ENCODE peak calls at places on chromosomes 2 and 18, in seven cellular contexts. X is NCI-H510A treated with DMSO at 0.1 percent for 48 hours; V is GM04504; P is AG09309; E is iris pigment epithelial cell; T is fibroblast of lung; Q is stimulated activated CD4-positive, alpha-beta T cell treated with anti-CD3 and anti-CD28 coated beads, Interleukin-12 subunit alpha, Interleukin-12 subunit beta, amount 100 ng/mL, for 48 hours. S is an unnamed sample.

GRCh38 chr2:84735383-84735782 is 145.5 kb downstream of the TRABD2A start:
- DNase-seq in E (peak), V (no peak), Q (no peak), P (no peak), X (no peak), T (no peak), S (no peak)

GRCh38 chr18:75025573-75025972 is 183.4 kb downstream of the PTGR3 start:
- DNase-seq in X (no peak), Q (no peak), P (no peak), E (no peak), T (no peak), V (no peak), S (no peak)

GRCh38 chr2:203396667-203397066 is 68.5 kb downstream of the ABI2 start:
- DNase-seq in P (no peak), X (no peak), T (no peak), Q (no peak), E (no peak), V (no peak), S (no peak)

GRCh38 chr18:75475228-75475627 is 47.7 kb upstream of the SMIM21 start:
- DNase-seq in P (peak), Q (no peak), X (no peak), E (peak), V (peak), T (peak), S (no peak)

GRCh38 chr2:160054984-160055725 is 7.3 kb downstream of the PLA2R1 start:
- DNase-seq in P (no peak), Q (no peak), V (peak), E (no peak), X (no peak), T (peak), S (no peak)

GRCh38 chr2:153963247-153963646 is 91.5 kb downstream of the GALNT13 start:
- DNase-seq in E (no peak), P (no peak), Q (no peak), V (no peak), T (peak), X (no peak), S (no peak)

GRCh38 chr2:70420740-70421139 is 118.9 kb upstream of the FAM136A start:
- DNase-seq in T (no peak), P (no peak), V (no peak), E (no peak), X (no peak), Q (no peak), S (no peak)

GRCh38 chr18:3998698-3999333 is 456.3 kb downstream of the DLGAP1 start:
- DNase-seq in X (peak), P (peak), Q (no peak), T (peak), E (peak), V (peak), S (no peak)

GRCh38 chr18:10134204-10134603 is 220.4 kb downstream of the VAPA start:
- DNase-seq in T (no peak), P (no peak), X (no peak), V (no peak), E (no peak), Q (no peak), S (no peak)

GRCh38 chr2:27960237-27960912 is 69.8 kb downstream of the BABAM2 start:
- DNase-seq in T (peak), E (peak), Q (no peak), V (peak), P (peak), X (no peak), S (no peak)

GRCh38 chr2:177188482-177189469 is 23.8 kb upstream of the HNRNPA3 start:
- DNase-seq in X (no peak), Q (no peak), V (no peak), P (no peak), T (no peak), E (no peak), S (no peak)

GRCh38 chr2:19361325-19361990 is 3.0 kb upstream of the OSR1 start:
- DNase-seq in E (peak), P (no peak), V (no peak), T (peak), Q (no peak), X (no peak), S (no peak)

GRCh38 chr18:67771271-67771670 is 254.8 kb upstream of the DSEL start:
- DNase-seq in X (no peak), V (no peak), P (no peak), T (peak), Q (no peak), E (peak), S (no peak)

GRCh38 chr2:136154384-136154783 is 36.4 kb upstream of the CXCR4 start:
- DNase-seq in X (no peak), E (no peak), Q (no peak), T (no peak), P (no peak), V (no peak), S (no peak)

GRCh38 chr2:47028846-47029560 is 113.4 kb upstream of the MCFD2 start:
- DNase-seq in Q (no peak), V (no peak), P (no peak), X (peak), T (no peak), E (no peak), S (no peak)

GRCh38 chr2:1647417-1648240 is 96.7 kb downstream of the PXDN start:
- DNase-seq in T (no peak), X (no peak), P (no peak), V (no peak), E (no peak), Q (no peak), S (no peak)

GRCh38 chr2:11542275-11542819 is 8.5 kb downstream of the GREB1 start:
- DNase-seq in Q (no peak), E (no peak), V (no peak), X (peak), P (no peak), T (no peak), S (no peak)

GRCh38 chr2:5596848-5597247 is 95.3 kb upstream of the SOX11 start:
- DNase-seq in E (no peak), Q (no peak), P (no peak), T (no peak), X (no peak), V (no peak), S (no peak)

GRCh38 chr2:135899567-135899966 is 23.3 kb upstream of the MCM6 start:
- DNase-seq in T (no peak), X (no peak), E (no peak), V (peak), P (no peak), Q (no peak), S (no peak)

GRCh38 chr2:55618649-55619055 is 1.2 kb upstream of the PPP4R3B start:
- DNase-seq in X (peak), V (peak), Q (peak), P (no peak), T (peak), E (peak), S (peak)

GRCh38 chr18:13393338-13393737 is 174.8 kb downstream of the LDLRAD4 start:
- DNase-seq in E (no peak), X (peak), P (no peak), Q (no peak), V (no peak), T (no peak), S (no peak)

GRCh38 chr2:220000586-220000985 is 373.2 kb downstream of the SLC4A3 start:
- DNase-seq in T (no peak), X (no peak), V (no peak), P (no peak), E (no peak), Q (no peak), S (no peak)

GRCh38 chr2:26557244-26557925 is 79.5 kb upstream of the OTOF start:
- DNase-seq in T (no peak), Q (no peak), V (no peak), X (no peak), P (no peak), E (no peak), S (no peak)

S was measured in NCI-H1930.